ENCODE peak calls at places on chromosomes 16 and 17, in eight cellular contexts. U is HCT116, J is IMR-90, V is upper lobe of right lung, K is left lung, X is fibroblast of mammary gland, O is RWPE2, G is A549. H is an unnamed sample.

GRCh38 chr16:89946515-89946914 is 2.0 kb upstream of the DEF8 start:
- DNase-seq in U (no peak), X (no peak), J (no peak), G (no peak), O (no peak), K (no peak), V (no peak), H (no peak)

GRCh38 chr17:8745586-8746500 is 1.2 kb upstream of the CCDC42 start:
- DNase-seq in V (peak; percentile 87), O (no peak), G (peak; percentile 85), X (peak; percentile 56), J (peak; percentile 29), K (peak; percentile 94), U (peak; percentile 16), H (peak; percentile 20)

GRCh38 chr16:53084736-53085538 is 30.1 kb downstream of the CHD9 start:
- DNase-seq in G (no peak), V (no peak), K (no peak), U (no peak), X (no peak), O (no peak), J (no peak), H (no peak)

GRCh38 chr17:82775033-82775823 is 23.4 kb downstream of the TBCD start:
- DNase-seq in G (peak; percentile 95), J (no peak), X (peak; percentile 43), K (peak; percentile 92), U (peak; percentile 24), O (no peak), V (peak; percentile 87), H (no peak)

GRCh38 chr17:78925234-78925633 is at the start of gene TIMP2:
- DNase-seq in U (no peak), O (no peak), J (peak; percentile 83), G (peak; percentile 87), X (peak; percentile 81), K (peak; percentile 96), V (peak; percentile 94), H (peak; percentile 82)

GRCh38 chr16:87201052-87201451 is 116.1 kb downstream of the C16orf95 start:
- DNase-seq in K (no peak), J (peak; percentile 99), X (peak; percentile 100), O (no peak), G (no peak), V (no peak), U (no peak), H (peak; percentile 99)

GRCh38 chr16:49000594-49000993 is 281.0 kb downstream of the CBLN1 start:
- DNase-seq in V (no peak), O (no peak), U (peak; percentile 26), J (no peak), X (no peak), K (no peak), G (no peak), H (no peak)

GRCh38 chr17:79844869-79845600 is 5.8 kb upstream of the CBX4 start:
- DNase-seq in K (peak; percentile 90), X (no peak), V (peak; percentile 85), J (no peak), U (no peak), G (peak; percentile 92), O (no peak), H (no peak)

GRCh38 chr17:67602974-67603373 is 114.8 kb upstream of the NOL11 start:
- DNase-seq in V (no peak), O (peak; percentile 20), U (peak; percentile 56), G (peak; percentile 58), X (peak; percentile 65), K (no peak), J (peak; percentile 49), H (peak; percentile 56)

GRCh38 chr16:31461921-31462804 is 2.9 kb downstream of the ARMC5 start:
- DNase-seq in J (no peak), X (no peak), U (no peak), G (no peak), O (peak; percentile 56), V (peak; percentile 64), K (no peak), H (no peak)

GRCh38 chr16:4386951-4387565 is 15.4 kb downstream of the VASN start:
- DNase-seq in J (no peak), G (no peak), U (no peak), V (no peak), X (peak; percentile 70), O (no peak), K (no peak), H (peak; percentile 33)

GRCh38 chr17:42019509-42020404 is at the start of gene NKIRAS2:
- DNase-seq in G (peak; percentile 98), O (peak; percentile 94), V (peak; percentile 98), J (peak; percentile 85), K (peak; percentile 100), U (peak; percentile 76), X (peak; percentile 83), H (peak; percentile 87)

GRCh38 chr16:67024384-67024896 is 4.5 kb upstream of the CBFB start:
- DNase-seq in G (no peak), J (no peak), U (no peak), O (peak; percentile 29), K (no peak), V (peak; percentile 11), X (no peak), H (peak; percentile 23)

GRCh38 chr17:57391076-57391825 is 134.9 kb downstream of the MSI2 start:
- DNase-seq in K (no peak), G (no peak), V (no peak), O (no peak), J (no peak), X (no peak), U (no peak), H (no peak)

GRCh38 chr17:48878920-48879898 is 13.4 kb upstream of the ATP5MC1 start:
- DNase-seq in U (peak; percentile 82), J (peak; percentile 66), X (peak; percentile 74), V (no peak), G (peak; percentile 94), K (no peak), O (no peak), H (peak; percentile 81)

GRCh38 chr17:74646231-74646630 is 22.7 kb upstream of the CD300E start:
- DNase-seq in X (peak; percentile 24), V (no peak), O (no peak), G (peak; percentile 74), U (peak; percentile 54), J (no peak), K (no peak), H (no peak)

GRCh38 chr16:5379948-5380347 is 282.4 kb upstream of the EEF2KMT start:
- DNase-seq in J (no peak), G (no peak), K (no peak), X (no peak), O (no peak), U (no peak), V (no peak), H (no peak)

GRCh38 chr16:47317465-47318240 is 143.2 kb downstream of the ITFG1 start:
- DNase-seq in J (no peak), V (no peak), X (no peak), G (no peak), U (no peak), O (no peak), K (no peak), H (peak; percentile 6)

GRCh38 chr16:23131841-23132576 is 17.2 kb downstream of the USP31 start:
- DNase-seq in G (no peak), V (no peak), O (no peak), U (no peak), J (no peak), K (no peak), X (peak; percentile 31), H (no peak)

GRCh38 chr16:27374794-27375499 is 27.0 kb upstream of the IL21R start:
- DNase-seq in O (no peak), V (peak; percentile 79), K (no peak), U (peak; percentile 94), G (peak; percentile 81), J (peak; percentile 80), X (peak; percentile 87), H (peak; percentile 68)
- H3K4me3 ChIP-seq in O (no peak overlapping the region), V (no peak overlapping the region), K (peak overlapping the region; percentile 3), U (no peak overlapping the region), G (no peak overlapping the region), J (no peak overlapping the region), X (no peak overlapping the region), H (no peak overlapping the region)

DNA sequence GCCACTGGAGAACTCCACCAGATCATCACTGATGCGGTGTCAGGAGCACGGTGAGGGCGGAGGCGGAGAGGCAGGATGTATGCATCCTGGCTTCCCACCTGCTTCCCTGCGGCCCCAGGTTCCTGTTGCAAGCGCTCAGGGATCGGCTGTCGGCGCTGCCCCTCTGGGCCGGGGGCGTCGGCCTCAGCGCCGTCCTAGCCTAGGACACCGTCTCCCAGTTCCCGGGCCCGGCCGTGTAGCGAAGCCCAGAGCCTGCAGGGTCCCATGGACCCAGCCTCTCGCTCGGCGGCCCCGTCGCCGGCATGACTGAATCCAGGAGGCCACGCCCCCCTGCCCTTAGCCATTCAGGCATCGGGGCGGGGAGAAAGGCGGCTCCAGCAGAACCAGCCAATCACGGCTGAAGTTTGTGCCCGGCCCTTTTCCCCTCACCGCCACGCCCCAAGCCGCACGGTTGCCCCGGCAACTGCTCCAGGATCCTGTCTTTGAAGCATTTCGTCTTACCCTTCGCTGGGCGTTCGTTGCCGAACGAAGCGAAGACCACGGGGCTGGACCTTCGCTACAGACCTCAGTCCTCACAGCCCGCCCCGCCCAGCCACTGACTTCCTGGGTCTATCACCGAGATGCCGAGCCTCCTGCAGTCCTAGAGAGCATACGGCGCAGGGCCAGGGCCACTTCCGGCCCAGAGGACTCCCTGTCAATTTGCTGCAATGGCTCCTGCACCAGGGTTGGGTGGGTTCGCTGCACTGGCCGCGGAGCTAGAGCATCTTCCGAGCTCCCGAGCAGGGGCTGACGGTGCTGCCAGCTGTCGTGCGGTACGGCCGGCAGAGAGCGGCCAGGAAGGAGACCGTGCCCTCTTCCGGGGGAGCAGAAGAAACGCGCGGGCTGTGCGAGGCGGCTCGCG is 10.6 kb upstream of the ZNF213 start:
- DNase-seq in V (peak; percentile 98), G (peak; percentile 81), J (peak; percentile 87), U (peak; percentile 85), X (peak; percentile 90), O (peak; percentile 95), K (peak; percentile 98), H (peak; percentile 97)
- TF ChIP-seq CTCF in V (peak; percentile 33), G (no peak), J (peak; percentile 37), U (no peak), X (peak; percentile 27), O (peak; percentile 20), K (no peak), H (peak; percentile 29)

GRCh38 chr17:77098884-77099545 is 41.8 kb upstream of the SEC14L1 start:
- DNase-seq in J (peak; percentile 85), U (no peak), K (no peak), O (no peak), G (no peak), X (peak; percentile 81), V (no peak), H (peak; percentile 62)

GRCh38 chr17:77097772-77098171 is 43.0 kb upstream of the SEC14L1 start:
- DNase-seq in O (no peak), X (no peak), U (no peak), J (no peak), G (no peak), K (no peak), V (no peak), H (no peak)

GRCh38 chr17:77092025-77092424 is 48.7 kb upstream of the SEC14L1 start:
- DNase-seq in J (no peak), G (no peak), V (no peak), X (no peak), U (no peak), O (no peak), K (no peak), H (no peak)

GRCh38 chr17:77096570-77097214 is 44.1 kb upstream of the SEC14L1 start:
- DNase-seq in X (peak; percentile 72), G (peak; percentile 65), U (peak; percentile 28), V (no peak), O (no peak), K (no peak), J (peak; percentile 73), H (no peak)

GRCh38 chr17:77095461-77095860 is 45.3 kb upstream of the SEC14L1 start:
- DNase-seq in G (no peak), X (no peak), J (no peak), U (no peak), V (no peak), O (no peak), K (no peak), H (no peak)
- H3K4me3 ChIP-seq in G (no peak overlapping the region), X (no peak overlapping the region), J (no peak overlapping the region), U (no peak overlapping the region), V (no peak overlapping the region), O (no peak overlapping the region), K (no peak overlapping the region), H (no peak overlapping the region)

GRCh38 chr16:50430076-50430475 is 61.3 kb upstream of the BRD7 start:
- DNase-seq in X (no peak), O (no peak), V (no peak), J (no peak), U (no peak), G (no peak), K (no peak), H (no peak)
- TF ChIP-seq CTCF in X (no peak), O (no peak), V (no peak), J (no peak), U (no peak), G (no peak), K (no peak), H (no peak)

H was measured in foreskin fibroblast.